ENCODE peak calls at places on chromosomes 6 and 20, in four cellular contexts. One of them, this sample, is unnamed.

GRCh38 chr6:133688705-133689492 is 200.0 kb upstream of the TCF21 start:
- DNase-seq in endodermal cell: no peak
- DNase-seq in IMR-90: no peak
- DNase-seq in cardiac muscle cell: no peak
- DNase-seq in this sample: no peak

GRCh38 chr20:2101057-2101934 is at the start of gene STK35:
- DNase-seq in IMR-90: no peak
- DNase-seq in endodermal cell: peak; percentile 89
- DNase-seq in cardiac muscle cell: no peak
- DNase-seq in this sample: peak; percentile 85

GRCh38 chr20:50873518-50873959 is 57.7 kb downstream of the ADNP start:
- DNase-seq in cardiac muscle cell: no peak
- DNase-seq in endodermal cell: no peak
- DNase-seq in IMR-90: no peak
- DNase-seq in this sample: no peak

GRCh38 chr6:49553353-49553752 is 2.9 kb downstream of the C6orf141 start:
- DNase-seq in endodermal cell: no peak
- DNase-seq in IMR-90: peak; percentile 1
- DNase-seq in cardiac muscle cell: no peak
- DNase-seq in this sample: no peak

GRCh38 chr6:129853996-129854711 is 7.0 kb downstream of the TMEM244 start:
- DNase-seq in IMR-90: peak; percentile 87
- DNase-seq in endodermal cell: no peak
- DNase-seq in cardiac muscle cell: no peak
- DNase-seq in this sample: no peak

GRCh38 chr6:34610819-34611477 is 54.8 kb upstream of the SPDEF start:
- DNase-seq in endodermal cell: peak; percentile 36
- DNase-seq in cardiac muscle cell: no peak
- DNase-seq in IMR-90: peak; percentile 95
- DNase-seq in this sample: no peak

GRCh38 chr20:25867776-25868649 is 171.4 kb upstream of the ZNF337 start:
- DNase-seq in cardiac muscle cell: peak; percentile 84
- DNase-seq in IMR-90: peak; percentile 16
- DNase-seq in endodermal cell: peak; percentile 88
- DNase-seq in this sample: peak; percentile 83

GRCh38 chr6:8277769-8278168 is 157.6 kb downstream of the SLC35B3 start:
- DNase-seq in IMR-90: no peak
- DNase-seq in endodermal cell: peak; percentile 61
- DNase-seq in cardiac muscle cell: peak; percentile 24
- DNase-seq in this sample: no peak

GRCh38 chr20:64166712-64167615 is 2.7 kb downstream of the MYT1 start:
- DNase-seq in endodermal cell: peak; percentile 77
- DNase-seq in cardiac muscle cell: peak; percentile 67
- DNase-seq in IMR-90: no peak
- DNase-seq in this sample: no peak

GRCh38 chr6:141682391-141682790 is 450.3 kb upstream of the GJE1 start:
- DNase-seq in cardiac muscle cell: no peak
- DNase-seq in endodermal cell: no peak
- DNase-seq in IMR-90: no peak
- DNase-seq in this sample: no peak

GRCh38 chr20:47066484-47067270 is 172.0 kb downstream of the EYA2 start:
- DNase-seq in endodermal cell: no peak
- DNase-seq in IMR-90: peak; percentile 91
- DNase-seq in cardiac muscle cell: no peak
- DNase-seq in this sample: no peak

GRCh38 chr6:20931772-20932171 is 397.5 kb downstream of the CDKAL1 start:
- DNase-seq in IMR-90: no peak
- DNase-seq in cardiac muscle cell: no peak
- DNase-seq in endodermal cell: no peak
- DNase-seq in this sample: no peak

GRCh38 chr6:88855521-88856152 is 107.8 kb downstream of the RNGTT start:
- DNase-seq in cardiac muscle cell: no peak
- DNase-seq in endodermal cell: no peak
- DNase-seq in IMR-90: peak; percentile 31
- DNase-seq in this sample: no peak

GRCh38 chr6:108609276-108609769 is 48.6 kb downstream of the FOXO3 start:
- DNase-seq in endodermal cell: no peak
- DNase-seq in IMR-90: peak; percentile 83
- DNase-seq in cardiac muscle cell: no peak
- DNase-seq in this sample: no peak

GRCh38 chr20:47360207-47360488 is 3.6 kb upstream of the ZMYND8 start:
- DNase-seq in cardiac muscle cell: no peak
- DNase-seq in IMR-90: peak; percentile 64
- DNase-seq in endodermal cell: no peak
- DNase-seq in this sample: peak; percentile 29

GRCh38 chr20:38790210-38791053 is 15.1 kb upstream of the PPP1R16B start:
- DNase-seq in cardiac muscle cell: peak; percentile 60
- DNase-seq in endodermal cell: peak; percentile 82
- DNase-seq in IMR-90: peak; percentile 38
- DNase-seq in this sample: no peak

GRCh38 chr20:20743511-20744169 is 31.2 kb upstream of the RALGAPA2 start:
- DNase-seq in cardiac muscle cell: peak; percentile 72
- DNase-seq in IMR-90: no peak
- DNase-seq in endodermal cell: peak; percentile 75
- DNase-seq in this sample: peak; percentile 78

GRCh38 chr6:38080889-38081288 is 261.4 kb downstream of the ZFAND3 start:
- DNase-seq in cardiac muscle cell: no peak
- DNase-seq in endodermal cell: no peak
- DNase-seq in IMR-90: no peak
- DNase-seq in this sample: no peak

GRCh38 chr6:41474213-41474933 is 71.8 kb upstream of the FOXP4 start:
- DNase-seq in IMR-90: no peak
- DNase-seq in cardiac muscle cell: no peak
- DNase-seq in endodermal cell: no peak
- DNase-seq in this sample: no peak

GRCh38 chr6:106225581-106225980 is 100.0 kb downstream of the ATG5 start:
- DNase-seq in cardiac muscle cell: no peak
- DNase-seq in IMR-90: no peak
- DNase-seq in endodermal cell: no peak
- DNase-seq in this sample: no peak

GRCh38 chr6:106215608-106216007 is 110.0 kb downstream of the ATG5 start:
- DNase-seq in cardiac muscle cell: no peak
- DNase-seq in IMR-90: no peak
- DNase-seq in endodermal cell: no peak
- DNase-seq in this sample: no peak

GRCh38 chr6:106216527-106216926 is 109.0 kb downstream of the ATG5 start:
- DNase-seq in cardiac muscle cell: no peak
- DNase-seq in IMR-90: no peak
- DNase-seq in endodermal cell: no peak
- DNase-seq in this sample: no peak

GRCh38 chr6:106223300-106223930 is 102.1 kb downstream of the ATG5 start:
- DNase-seq in endodermal cell: peak; percentile 71
- DNase-seq in IMR-90: peak; percentile 79
- DNase-seq in cardiac muscle cell: peak; percentile 81
- DNase-seq in this sample: no peak

GRCh38 chr6:106220485-106220884 is 105.1 kb downstream of the ATG5 start:
- DNase-seq in cardiac muscle cell: no peak
- DNase-seq in IMR-90: no peak
- DNase-seq in endodermal cell: no peak
- DNase-seq in this sample: no peak
- TF ChIP-seq CTCF in cardiac muscle cell: no peak
- TF ChIP-seq CTCF in IMR-90: no peak
- TF ChIP-seq CTCF in endodermal cell: no peak
- TF ChIP-seq CTCF in this sample: no peak

GRCh38 chr6:28205879-28206278 is 19.2 kb upstream of the ZSCAN9 start:
- DNase-seq in cardiac muscle cell: no peak
- DNase-seq in IMR-90: no peak
- DNase-seq in endodermal cell: no peak
- DNase-seq in this sample: no peak
- H3K27me3 ChIP-seq in cardiac muscle cell: peaks cover 96% of the 10 kb centered on the region
- H3K27me3 ChIP-seq in IMR-90: peaks cover 32% of the 10 kb centered on the region
- H3K27me3 ChIP-seq in endodermal cell: peaks cover 95% of the 10 kb centered on the region
- H3K27me3 ChIP-seq in this sample: peaks cover 98% of the 10 kb centered on the region

GRCh38 chr6:5395719-5396118 is 134.4 kb downstream of the FARS2 start:
- DNase-seq in endodermal cell: no peak
- DNase-seq in cardiac muscle cell: no peak
- DNase-seq in IMR-90: no peak
- DNase-seq in this sample: no peak
- TF ChIP-seq CTCF in endodermal cell: no peak
- TF ChIP-seq CTCF in cardiac muscle cell: peak; percentile 4
- TF ChIP-seq CTCF in IMR-90: no peak
- TF ChIP-seq CTCF in this sample: no peak

GRCh38 chr20:44807684-44808056 is 2.7 kb downstream of the RIMS4 start:
- DNase-seq in endodermal cell: no peak
- DNase-seq in IMR-90: no peak
- DNase-seq in cardiac muscle cell: no peak
- DNase-seq in this sample: no peak

GRCh38 chr20:44809380-44810060 is 826 bp downstream of the RIMS4 start:
- DNase-seq in endodermal cell: peak; percentile 78
- DNase-seq in IMR-90: no peak
- DNase-seq in cardiac muscle cell: no peak
- DNase-seq in this sample: no peak

GRCh38 chr20:44805991-44806729 is 4.2 kb downstream of the RIMS4 start:
- DNase-seq in cardiac muscle cell: peak; percentile 85
- DNase-seq in endodermal cell: peak; percentile 87
- DNase-seq in IMR-90: peak; percentile 25
- DNase-seq in this sample: no peak

GRCh38 chr20:44805335-44805734 is 5.0 kb downstream of the RIMS4 start:
- DNase-seq in endodermal cell: peak; percentile 37
- DNase-seq in cardiac muscle cell: no peak
- DNase-seq in IMR-90: no peak
- DNase-seq in this sample: no peak

DNA sequence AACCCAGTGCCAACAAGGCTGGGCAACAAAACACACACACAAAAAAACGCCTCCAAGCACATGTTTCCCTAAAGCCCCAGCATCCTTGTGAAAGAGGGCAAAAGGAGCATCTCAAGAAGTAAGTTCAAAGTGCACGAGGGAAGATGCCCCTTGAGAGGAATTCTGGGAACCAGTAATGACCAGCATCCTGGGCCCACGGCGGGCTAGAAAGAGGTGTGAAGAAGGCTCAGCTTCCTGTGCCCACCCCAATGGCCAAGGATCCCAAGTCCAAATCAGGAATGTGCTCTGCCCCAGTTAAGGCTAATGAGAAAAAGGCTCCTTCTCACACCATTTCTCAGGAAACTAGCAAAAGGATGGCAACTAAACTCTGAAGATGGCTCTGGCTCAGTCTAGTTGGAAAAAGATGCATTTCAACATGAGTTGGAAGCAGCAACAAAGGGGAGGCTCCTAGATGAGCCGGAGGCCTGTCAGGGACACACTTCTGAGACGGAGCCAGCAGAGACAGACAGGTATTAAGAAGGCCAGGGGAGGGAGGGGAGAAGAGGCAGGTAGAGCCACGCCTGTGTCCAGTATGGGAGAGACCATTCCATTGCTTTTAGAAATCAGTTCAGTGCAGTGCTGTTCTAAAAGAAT is 3.2 kb downstream of the RIMS4 start:
- DNase-seq in endodermal cell: peak; percentile 20
- DNase-seq in IMR-90: no peak
- DNase-seq in cardiac muscle cell: no peak
- DNase-seq in this sample: no peak
- H3K27me3 ChIP-seq in endodermal cell: peaks cover 86% of the 10 kb centered on the region
- H3K27me3 ChIP-seq in IMR-90: peaks cover 68% of the 10 kb centered on the region
- H3K27me3 ChIP-seq in cardiac muscle cell: peaks cover 48% of the 10 kb centered on the region
- H3K27me3 ChIP-seq in this sample: peaks cover 68% of the 10 kb centered on the region

GRCh38 chr6:100175814-100176275 is 181.8 kb upstream of the MCHR2 start:
- DNase-seq in endodermal cell: no peak
- DNase-seq in cardiac muscle cell: no peak
- DNase-seq in IMR-90: peak; percentile 95
- DNase-seq in this sample: no peak

GRCh38 chr6:100177956-100178355 is 183.9 kb upstream of the MCHR2 start:
- DNase-seq in IMR-90: no peak
- DNase-seq in cardiac muscle cell: peak; percentile 42
- DNase-seq in endodermal cell: no peak
- DNase-seq in this sample: no peak

GRCh38 chr6:100173211-100173610 is 179.2 kb upstream of the MCHR2 start:
- DNase-seq in cardiac muscle cell: no peak
- DNase-seq in IMR-90: no peak
- DNase-seq in endodermal cell: no peak
- DNase-seq in this sample: no peak

GRCh38 chr6:100176321-100176950 is 182.4 kb upstream of the MCHR2 start:
- DNase-seq in cardiac muscle cell: peak; percentile 26
- DNase-seq in IMR-90: peak; percentile 74
- DNase-seq in endodermal cell: peak; percentile 61
- DNase-seq in this sample: no peak

GRCh38 chr6:100176951-100177710 is 183.1 kb upstream of the MCHR2 start:
- DNase-seq in IMR-90: no peak
- DNase-seq in endodermal cell: no peak
- DNase-seq in cardiac muscle cell: no peak
- DNase-seq in this sample: no peak
- TF ChIP-seq CTCF in IMR-90: no peak
- TF ChIP-seq CTCF in endodermal cell: no peak
- TF ChIP-seq CTCF in cardiac muscle cell: no peak
- TF ChIP-seq CTCF in this sample: no peak

GRCh38 chr20:59630526-59630925 is 26.2 kb downstream of the PHACTR3 start:
- DNase-seq in cardiac muscle cell: no peak
- DNase-seq in IMR-90: no peak
- DNase-seq in endodermal cell: no peak
- DNase-seq in this sample: no peak
- H3K27me3 ChIP-seq in cardiac muscle cell: no peaks in the 10 kb centered on the region
- H3K27me3 ChIP-seq in IMR-90: no peaks in the 10 kb centered on the region
- H3K27me3 ChIP-seq in endodermal cell: no peaks in the 10 kb centered on the region
- H3K27me3 ChIP-seq in this sample: peaks cover 23% of the 10 kb centered on the region

This sample was measured in heart right ventricle.